ENCODE peak calls at places on chromosomes 16 and 17, in seven cellular contexts. X is mesothelial cell of epicardium, Q is endothelial cell, V is brain microvascular endothelial cell, I is WTC11, G is GM12878, O is uterus. E is an unnamed sample.

GRCh38 chr17:42679001-42679491 is 2.3 kb upstream of the PLEKHH3 start:
- DNase-seq in Q (no peak), O (peak), X (peak), V (peak), G (no peak), I (no peak), E (no peak)

GRCh38 chr17:21300601-21301571 is 16.4 kb downstream of the MAP2K3 start:
- DNase-seq in V (no peak), G (no peak), I (no peak), O (no peak), X (no peak), Q (no peak), E (no peak)

GRCh38 chr16:31093132-31093703 is 1.4 kb downstream of the VKORC1 start:
- DNase-seq in V (no peak), Q (no peak), X (no peak), I (peak), G (no peak), O (no peak), E (no peak)

GRCh38 chr16:10981697-10982216 is 37.4 kb downstream of the CLEC16A start:
- DNase-seq in V (no peak), O (no peak), G (no peak), I (peak), Q (peak), X (no peak), E (no peak)

GRCh38 chr16:27972500-27972899 is 91.0 kb downstream of the GSG1L start:
- DNase-seq in G (peak), V (peak), Q (peak), X (no peak), O (no peak), I (peak), E (no peak)

GRCh38 chr16:2339521-2340484 is 725 bp downstream of the ABCA3 start:
- DNase-seq in G (no peak), I (peak), Q (peak), X (peak), O (peak), V (no peak), E (peak)

GRCh38 chr17:66240630-66241029 is 11.4 kb upstream of the APOH start:
- DNase-seq in G (no peak), V (no peak), I (no peak), Q (no peak), O (no peak), X (no peak), E (no peak)

GRCh38 chr16:46558018-46558417 is 63.2 kb downstream of the SHCBP1 start:
- DNase-seq in G (no peak), I (no peak), O (no peak), V (no peak), X (no peak), Q (no peak), E (no peak)

GRCh38 chr17:79089720-79090502 is 15.3 kb downstream of the ENGASE start:
- DNase-seq in X (no peak), V (no peak), O (no peak), I (no peak), Q (no peak), G (no peak), E (no peak)

GRCh38 chr16:90077240-90077756 is at the start of gene PRDM7:
- DNase-seq in I (peak), G (peak), X (peak), O (peak), Q (peak), V (peak), E (peak)
- TF ChIP-seq CTCF in I (no peak), G (no peak), X (no peak), O (no peak), Q (no peak), V (no peak), E (no peak)

DNA sequence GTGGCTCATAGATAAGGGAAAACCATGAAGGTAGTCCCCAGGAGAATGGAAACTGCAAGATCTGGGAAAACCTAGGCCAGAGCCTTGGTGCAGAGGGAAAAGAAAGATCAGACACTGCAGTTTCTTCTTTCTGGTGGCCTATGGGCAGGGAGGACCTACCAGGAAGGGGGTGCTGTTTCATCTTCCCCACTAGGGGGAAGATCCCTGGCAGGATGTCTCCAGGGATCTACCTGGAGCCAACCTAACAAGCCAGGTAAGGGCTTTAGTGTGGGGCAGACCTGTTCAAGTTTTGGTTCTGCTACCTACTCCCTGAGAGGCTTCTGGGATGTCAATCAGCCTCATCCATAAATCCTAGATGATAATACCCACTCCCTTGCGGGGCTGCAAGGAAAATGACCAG is 21.4 kb downstream of the TOM1L2 start:
- DNase-seq in Q (no peak), O (no peak), G (no peak), I (no peak), X (no peak), V (no peak), E (no peak)
- TF ChIP-seq CTCF in Q (no peak), O (no peak), G (no peak), I (peak), X (no peak), V (peak), E (peak)

GRCh38 chr17:8888704-8889302 is 21.3 kb upstream of the PIK3R6 start:
- DNase-seq in I (no peak), O (no peak), V (no peak), X (no peak), Q (no peak), G (no peak), E (no peak)
- TF ChIP-seq CTCF in I (no peak), O (no peak), V (no peak), X (no peak), Q (no peak), G (no peak), E (no peak)

GRCh38 chr17:13014801-13015200 is 3.0 kb downstream of the ELAC2 start:
- DNase-seq in X (no peak), I (no peak), Q (no peak), V (no peak), G (no peak), O (no peak), E (no peak)

GRCh38 chr17:13016881-13017622 is 775 bp downstream of the ELAC2 start:
- DNase-seq in G (no peak), O (no peak), Q (peak), I (no peak), X (no peak), V (no peak), E (no peak)

GRCh38 chr17:13017623-13018462 is at the start of gene ELAC2:
- DNase-seq in Q (peak), O (peak), I (peak), X (peak), V (peak), G (peak), E (peak)
- TF ChIP-seq CTCF in Q (no peak), O (peak), I (no peak), X (no peak), V (no peak), G (no peak), E (peak)

DNA sequence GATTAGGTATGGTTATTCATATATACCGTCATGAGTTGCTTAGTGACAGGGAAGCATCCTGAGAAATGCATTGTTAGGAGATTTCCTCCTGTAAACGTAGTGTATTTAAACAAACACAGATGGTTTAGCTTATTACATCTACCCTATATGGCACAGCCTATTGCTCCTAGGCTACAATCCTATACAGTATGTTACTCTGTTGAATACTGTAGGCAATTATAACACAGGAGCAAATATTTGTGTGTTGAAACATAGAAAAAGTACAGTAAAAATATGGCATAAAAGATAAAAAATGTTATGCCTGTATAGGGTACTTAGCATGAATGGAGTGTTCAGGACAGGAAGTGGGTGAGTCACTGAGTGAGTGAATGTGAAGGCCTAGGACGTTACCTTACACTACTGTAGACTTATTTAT is 157.7 kb downstream of the CDH11 start:
- DNase-seq in X (no peak), Q (no peak), O (no peak), G (no peak), I (no peak), V (peak), E (no peak)
- TF ChIP-seq CTCF in X (no peak), Q (no peak), O (no peak), G (no peak), I (no peak), V (no peak), E (no peak)

GRCh38 chr17:74410001-74410443 is 21.9 kb upstream of the GPRC5C start:
- DNase-seq in V (no peak), X (no peak), I (no peak), G (no peak), O (no peak), Q (no peak), E (no peak)
- TF ChIP-seq CTCF in V (no peak), X (no peak), I (no peak), G (no peak), O (no peak), Q (no peak), E (no peak)

E was measured in progenitor cell of endocrine pancreas.